ENCODE peak calls at places on chromosomes 11 and 22, in seven cellular contexts. One of them, this sample, is unnamed.

GRCh38 chr22:30429887-30430286 is 4.3 kb downstream of the MTFP1 start:
- DNase-seq in adipocyte: no peak
- DNase-seq in neuronal stem cell: no peak
- DNase-seq in neural progenitor cell: no peak
- DNase-seq in fibroblast of lung: no peak
- DNase-seq in IMR-90: no peak
- DNase-seq in colonic mucosa: no peak
- DNase-seq in this sample: no peak

GRCh38 chr11:99366476-99366992 is 345.8 kb downstream of the CNTN5 start:
- DNase-seq in IMR-90: no peak
- DNase-seq in colonic mucosa: no peak
- DNase-seq in neural progenitor cell: no peak
- DNase-seq in neuronal stem cell: no peak
- DNase-seq in fibroblast of lung: no peak
- DNase-seq in adipocyte: no peak
- DNase-seq in this sample: no peak

GRCh38 chr11:26649884-26650283 is 72.0 kb downstream of the SLC5A12 start:
- DNase-seq in adipocyte: peak
- DNase-seq in neuronal stem cell: peak
- DNase-seq in neural progenitor cell: peak
- DNase-seq in fibroblast of lung: peak
- DNase-seq in colonic mucosa: peak
- DNase-seq in IMR-90: peak
- DNase-seq in this sample: peak

GRCh38 chr11:62665630-62666258 is 632 bp downstream of the CSKMT start:
- DNase-seq in neural progenitor cell: peak
- DNase-seq in IMR-90: peak
- DNase-seq in fibroblast of lung: peak
- DNase-seq in neuronal stem cell: peak
- DNase-seq in adipocyte: peak
- DNase-seq in colonic mucosa: peak
- DNase-seq in this sample: peak

GRCh38 chr11:133149698-133150097 is 382.6 kb downstream of the OPCML start:
- DNase-seq in adipocyte: no peak
- DNase-seq in neural progenitor cell: peak
- DNase-seq in IMR-90: no peak
- DNase-seq in fibroblast of lung: no peak
- DNase-seq in colonic mucosa: no peak
- DNase-seq in neuronal stem cell: no peak
- DNase-seq in this sample: no peak

GRCh38 chr11:67544591-67545242 is 21.5 kb upstream of the CABP2 start:
- DNase-seq in IMR-90: no peak
- DNase-seq in adipocyte: no peak
- DNase-seq in fibroblast of lung: no peak
- DNase-seq in neuronal stem cell: no peak
- DNase-seq in neural progenitor cell: no peak
- DNase-seq in colonic mucosa: peak
- DNase-seq in this sample: peak

GRCh38 chr22:27638329-27639179 is 163.0 kb downstream of the MN1 start:
- DNase-seq in neural progenitor cell: no peak
- DNase-seq in adipocyte: no peak
- DNase-seq in colonic mucosa: no peak
- DNase-seq in IMR-90: no peak
- DNase-seq in fibroblast of lung: no peak
- DNase-seq in neuronal stem cell: no peak
- DNase-seq in this sample: no peak

GRCh38 chr11:63951779-63952536 is 13.2 kb downstream of the NAA40 start:
- DNase-seq in adipocyte: no peak
- DNase-seq in neuronal stem cell: no peak
- DNase-seq in colonic mucosa: no peak
- DNase-seq in neural progenitor cell: no peak
- DNase-seq in IMR-90: no peak
- DNase-seq in fibroblast of lung: no peak
- DNase-seq in this sample: peak

GRCh38 chr11:92424281-92424680 is 199.7 kb downstream of the FAT3 start:
- DNase-seq in adipocyte: no peak
- DNase-seq in neuronal stem cell: no peak
- DNase-seq in fibroblast of lung: peak
- DNase-seq in neural progenitor cell: no peak
- DNase-seq in IMR-90: peak
- DNase-seq in colonic mucosa: no peak
- DNase-seq in this sample: no peak
- H3K9ac ChIP-seq in adipocyte: no peak
- H3K9ac ChIP-seq in neuronal stem cell: no peak
- H3K9ac ChIP-seq in fibroblast of lung: no peak
- H3K9ac ChIP-seq in neural progenitor cell: no peak
- H3K9ac ChIP-seq in IMR-90: no peak
- H3K9ac ChIP-seq in colonic mucosa: no peak
- H3K9ac ChIP-seq in this sample: no peak

GRCh38 chr22:42446151-42446550 is 13.9 kb upstream of the NFAM1 start:
- DNase-seq in neural progenitor cell: no peak
- DNase-seq in IMR-90: no peak
- DNase-seq in adipocyte: no peak
- DNase-seq in colonic mucosa: no peak
- DNase-seq in neuronal stem cell: no peak
- DNase-seq in fibroblast of lung: no peak
- DNase-seq in this sample: no peak
- H3K9ac ChIP-seq in neural progenitor cell: no peak
- H3K9ac ChIP-seq in IMR-90: no peak
- H3K9ac ChIP-seq in adipocyte: no peak
- H3K9ac ChIP-seq in colonic mucosa: no peak
- H3K9ac ChIP-seq in neuronal stem cell: no peak
- H3K9ac ChIP-seq in fibroblast of lung: no peak
- H3K9ac ChIP-seq in this sample: no peak

GRCh38 chr11:45988922-45989321 is 66.5 kb downstream of the LARGE2 start:
- DNase-seq in fibroblast of lung: no peak
- DNase-seq in colonic mucosa: no peak
- DNase-seq in neuronal stem cell: no peak
- DNase-seq in adipocyte: no peak
- DNase-seq in IMR-90: no peak
- DNase-seq in neural progenitor cell: no peak
- DNase-seq in this sample: no peak

GRCh38 chr11:45982656-45983470 is 60.4 kb downstream of the LARGE2 start:
- DNase-seq in neuronal stem cell: peak
- DNase-seq in fibroblast of lung: peak
- DNase-seq in neural progenitor cell: peak
- DNase-seq in colonic mucosa: no peak
- DNase-seq in adipocyte: peak
- DNase-seq in IMR-90: peak
- DNase-seq in this sample: no peak

GRCh38 chr11:45985212-45985611 is 62.8 kb downstream of the LARGE2 start:
- DNase-seq in fibroblast of lung: no peak
- DNase-seq in neuronal stem cell: no peak
- DNase-seq in neural progenitor cell: no peak
- DNase-seq in adipocyte: no peak
- DNase-seq in colonic mucosa: no peak
- DNase-seq in IMR-90: no peak
- DNase-seq in this sample: no peak

GRCh38 chr11:45984192-45984591 is 61.7 kb downstream of the LARGE2 start:
- DNase-seq in fibroblast of lung: no peak
- DNase-seq in adipocyte: no peak
- DNase-seq in neural progenitor cell: no peak
- DNase-seq in neuronal stem cell: no peak
- DNase-seq in colonic mucosa: no peak
- DNase-seq in IMR-90: no peak
- DNase-seq in this sample: no peak

GRCh38 chr11:45983471-45983845 is 61.0 kb downstream of the LARGE2 start:
- DNase-seq in fibroblast of lung: no peak
- DNase-seq in neuronal stem cell: no peak
- DNase-seq in adipocyte: no peak
- DNase-seq in colonic mucosa: no peak
- DNase-seq in IMR-90: no peak
- DNase-seq in neural progenitor cell: no peak
- DNase-seq in this sample: no peak
- H3K9ac ChIP-seq in fibroblast of lung: no peak
- H3K9ac ChIP-seq in neuronal stem cell: no peak
- H3K9ac ChIP-seq in adipocyte: no peak
- H3K9ac ChIP-seq in colonic mucosa: no peak
- H3K9ac ChIP-seq in IMR-90: no peak
- H3K9ac ChIP-seq in neural progenitor cell: no peak
- H3K9ac ChIP-seq in this sample: no peak

GRCh38 chr11:2434506-2435255 is 9.6 kb downstream of the TRPM5 start:
- DNase-seq in fibroblast of lung: no peak
- DNase-seq in neuronal stem cell: no peak
- DNase-seq in adipocyte: no peak
- DNase-seq in neural progenitor cell: no peak
- DNase-seq in colonic mucosa: no peak
- DNase-seq in IMR-90: no peak
- DNase-seq in this sample: no peak
- H3K9ac ChIP-seq in fibroblast of lung: no peak
- H3K9ac ChIP-seq in neuronal stem cell: peak
- H3K9ac ChIP-seq in adipocyte: no peak
- H3K9ac ChIP-seq in neural progenitor cell: no peak
- H3K9ac ChIP-seq in colonic mucosa: no peak
- H3K9ac ChIP-seq in IMR-90: no peak
- H3K9ac ChIP-seq in this sample: no peak